ENCODE peak calls at places on chromosomes 16 and 17, in four cellular contexts. One of them, this sample, is unnamed.

GRCh38 chr17:29256735-29257466 is 10.2 kb downstream of the CRYBA1 start:
- DNase-seq in tibial artery: no peak
- DNase-seq in stomach: no peak
- DNase-seq in testis: no peak
- DNase-seq in this sample: no peak

GRCh38 chr17:63399856-63400255 is 46.2 kb downstream of the CYB561 start:
- DNase-seq in tibial artery: peak; percentile 43
- DNase-seq in stomach: peak; percentile 40
- DNase-seq in testis: peak; percentile 76
- DNase-seq in this sample: no peak

GRCh38 chr16:56732366-56732765 is 2.4 kb downstream of the NUP93 start:
- DNase-seq in tibial artery: no peak
- DNase-seq in testis: no peak
- DNase-seq in stomach: no peak
- DNase-seq in this sample: no peak

GRCh38 chr16:84087461-84088151 is 29.1 kb downstream of the MBTPS1 start:
- DNase-seq in tibial artery: no peak
- DNase-seq in stomach: no peak
- DNase-seq in testis: no peak
- DNase-seq in this sample: no peak

GRCh38 chr17:27653572-27653971 is 22.6 kb downstream of the LGALS9 start:
- DNase-seq in tibial artery: no peak
- DNase-seq in stomach: no peak
- DNase-seq in testis: no peak
- DNase-seq in this sample: no peak

GRCh38 chr17:37388266-37388665 is 12.5 kb downstream of the C17orf78 start:
- DNase-seq in testis: no peak
- DNase-seq in tibial artery: no peak
- DNase-seq in stomach: no peak
- DNase-seq in this sample: no peak

GRCh38 chr17:7014995-7015586 is 2.7 kb downstream of the RNASEK start:
- DNase-seq in tibial artery: no peak
- DNase-seq in testis: no peak
- DNase-seq in stomach: no peak
- DNase-seq in this sample: no peak

GRCh38 chr16:58501242-58502131 is 1.5 kb downstream of the NDRG4 start:
- DNase-seq in tibial artery: no peak
- DNase-seq in stomach: peak; percentile 51
- DNase-seq in testis: peak; percentile 74
- DNase-seq in this sample: peak; percentile 89

GRCh38 chr16:68368602-68368944 is 57.8 kb downstream of the PRMT7 start:
- DNase-seq in tibial artery: no peak
- DNase-seq in stomach: no peak
- DNase-seq in testis: no peak
- DNase-seq in this sample: peak; percentile 24

GRCh38 chr16:85570735-85571562 is 42.2 kb upstream of the GSE1 start:
- DNase-seq in testis: peak; percentile 75
- DNase-seq in stomach: peak; percentile 49
- DNase-seq in tibial artery: peak; percentile 68
- DNase-seq in this sample: no peak

GRCh38 chr17:82281076-82281475 is 7.6 kb upstream of the CSNK1D start:
- DNase-seq in testis: no peak
- DNase-seq in stomach: no peak
- DNase-seq in tibial artery: no peak
- DNase-seq in this sample: no peak

GRCh38 chr16:20799599-20799998 is 6.7 kb downstream of the ERI2 start:
- DNase-seq in tibial artery: no peak
- DNase-seq in stomach: no peak
- DNase-seq in testis: no peak
- DNase-seq in this sample: no peak

GRCh38 chr16:53911506-53911905 is 207.6 kb downstream of the FTO start:
- DNase-seq in tibial artery: no peak
- DNase-seq in testis: no peak
- DNase-seq in stomach: no peak
- DNase-seq in this sample: no peak

GRCh38 chr17:32929288-32929574 is 1.3 kb downstream of the TMEM98 start:
- DNase-seq in testis: peak; percentile 30
- DNase-seq in tibial artery: no peak
- DNase-seq in stomach: no peak
- DNase-seq in this sample: no peak

GRCh38 chr16:9946022-9946720 is 236.1 kb downstream of the GRIN2A start:
- DNase-seq in testis: no peak
- DNase-seq in stomach: no peak
- DNase-seq in tibial artery: no peak
- DNase-seq in this sample: no peak

GRCh38 chr17:15744091-15744676 is 12.1 kb downstream of the TBC1D26 start:
- DNase-seq in tibial artery: no peak
- DNase-seq in stomach: no peak
- DNase-seq in testis: no peak
- DNase-seq in this sample: no peak

GRCh38 chr16:27756206-27756970 is 206.4 kb downstream of the KATNIP start:
- DNase-seq in stomach: no peak
- DNase-seq in testis: no peak
- DNase-seq in tibial artery: no peak
- DNase-seq in this sample: no peak

GRCh38 chr17:57375770-57376181 is 119.5 kb downstream of the MSI2 start:
- DNase-seq in stomach: no peak
- DNase-seq in tibial artery: no peak
- DNase-seq in testis: no peak
- DNase-seq in this sample: no peak

GRCh38 chr16:81716478-81717210 is 62.4 kb upstream of the PLCG2 start:
- DNase-seq in tibial artery: no peak
- DNase-seq in testis: no peak
- DNase-seq in stomach: no peak
- DNase-seq in this sample: no peak

GRCh38 chr17:51046527-51047384 is 73.9 kb downstream of the SPAG9 start:
- DNase-seq in stomach: no peak
- DNase-seq in testis: peak; percentile 91
- DNase-seq in tibial artery: peak; percentile 31
- DNase-seq in this sample: peak; percentile 40

GRCh38 chr16:85165781-85166180 is 53.5 kb upstream of the CIBAR2 start:
- DNase-seq in stomach: no peak
- DNase-seq in testis: no peak
- DNase-seq in tibial artery: no peak
- DNase-seq in this sample: no peak

GRCh38 chr16:5971106-5971505 is 873.5 kb upstream of the EEF2KMT start:
- DNase-seq in stomach: no peak
- DNase-seq in tibial artery: no peak
- DNase-seq in testis: no peak
- DNase-seq in this sample: no peak

GRCh38 chr16:57253410-57253927 is 8.4 kb downstream of the ARL2BP start:
- DNase-seq in stomach: peak; percentile 13
- DNase-seq in tibial artery: no peak
- DNase-seq in testis: no peak
- DNase-seq in this sample: no peak

GRCh38 chr16:53456625-53457024 is 22.4 kb downstream of the RBL2 start:
- DNase-seq in stomach: no peak
- DNase-seq in tibial artery: no peak
- DNase-seq in testis: no peak
- DNase-seq in this sample: no peak

GRCh38 chr17:44608732-44609435 is 47.4 kb upstream of the MEIOC start:
- DNase-seq in testis: no peak
- DNase-seq in tibial artery: no peak
- DNase-seq in stomach: no peak
- DNase-seq in this sample: no peak

GRCh38 chr16:11966173-11966572 is 1.2 kb downstream of the TNFRSF17 start:
- DNase-seq in testis: no peak
- DNase-seq in stomach: no peak
- DNase-seq in tibial artery: no peak
- DNase-seq in this sample: no peak

GRCh38 chr17:46943511-46944393 is 20.8 kb downstream of the GOSR2 start:
- DNase-seq in testis: peak; percentile 62
- DNase-seq in stomach: no peak
- DNase-seq in tibial artery: no peak
- DNase-seq in this sample: no peak

GRCh38 chr17:39230361-39230760 is 4.6 kb upstream of the STAC2 start:
- DNase-seq in stomach: no peak
- DNase-seq in tibial artery: no peak
- DNase-seq in testis: no peak
- DNase-seq in this sample: no peak

GRCh38 chr16:84700518-84701277 is 898 bp downstream of the USP10 start:
- DNase-seq in tibial artery: no peak
- DNase-seq in testis: peak; percentile 24
- DNase-seq in stomach: no peak
- DNase-seq in this sample: no peak

GRCh38 chr16:82845076-82845475 is 218.3 kb downstream of the CDH13 start:
- DNase-seq in tibial artery: no peak
- DNase-seq in testis: no peak
- DNase-seq in stomach: no peak
- DNase-seq in this sample: no peak

GRCh38 chr16:89352091-89352681 is 134.7 kb downstream of the ZNF778 start:
- DNase-seq in testis: no peak
- DNase-seq in stomach: no peak
- DNase-seq in tibial artery: no peak
- DNase-seq in this sample: no peak
- H3K4me1 ChIP-seq in testis: peaks cover 13% of the 10 kb centered on the region
- H3K4me1 ChIP-seq in stomach: peaks cover 58% of the 10 kb centered on the region
- H3K4me1 ChIP-seq in tibial artery: no peaks in the 10 kb centered on the region
- H3K4me1 ChIP-seq in this sample: peaks cover 27% of the 10 kb centered on the region

DNA sequence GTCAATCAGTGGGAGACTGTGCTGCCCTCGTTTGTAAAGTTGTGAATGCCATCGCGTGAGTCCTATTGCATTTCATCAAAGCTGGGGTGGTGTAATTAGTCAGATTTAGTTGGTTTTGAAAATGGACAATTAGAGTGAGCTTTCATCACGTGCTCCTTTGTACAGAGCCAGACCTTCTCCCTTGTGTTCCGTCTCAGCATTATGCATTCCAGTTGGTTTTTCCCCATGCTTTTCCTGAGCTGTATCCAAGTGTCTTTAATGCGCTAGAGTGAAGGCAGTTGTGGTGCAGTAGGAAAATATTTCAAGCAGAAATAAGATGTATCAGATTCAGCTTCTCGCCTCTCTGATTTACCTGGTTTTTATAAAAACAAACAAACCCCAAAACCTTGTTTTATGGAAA is 10.5 kb downstream of the SEC14L1 start:
- DNase-seq in tibial artery: no peak
- DNase-seq in stomach: no peak
- DNase-seq in testis: no peak
- DNase-seq in this sample: no peak
- H3K4me1 ChIP-seq in tibial artery: no peaks in the 10 kb centered on the region
- H3K4me1 ChIP-seq in stomach: peaks cover 96% of the 10 kb centered on the region
- H3K4me1 ChIP-seq in testis: peaks cover 70% of the 10 kb centered on the region
- H3K4me1 ChIP-seq in this sample: peaks cover 13% of the 10 kb centered on the region

GRCh38 chr16:17282247-17282646 is 188.5 kb downstream of the XYLT1 start:
- DNase-seq in tibial artery: no peak
- DNase-seq in stomach: no peak
- DNase-seq in testis: no peak
- DNase-seq in this sample: no peak
- H3K4me1 ChIP-seq in tibial artery: no peaks in the 10 kb centered on the region
- H3K4me1 ChIP-seq in stomach: peaks cover 19% of the 10 kb centered on the region
- H3K4me1 ChIP-seq in testis: no peaks in the 10 kb centered on the region
- H3K4me1 ChIP-seq in this sample: peaks cover 17% of the 10 kb centered on the region

DNA sequence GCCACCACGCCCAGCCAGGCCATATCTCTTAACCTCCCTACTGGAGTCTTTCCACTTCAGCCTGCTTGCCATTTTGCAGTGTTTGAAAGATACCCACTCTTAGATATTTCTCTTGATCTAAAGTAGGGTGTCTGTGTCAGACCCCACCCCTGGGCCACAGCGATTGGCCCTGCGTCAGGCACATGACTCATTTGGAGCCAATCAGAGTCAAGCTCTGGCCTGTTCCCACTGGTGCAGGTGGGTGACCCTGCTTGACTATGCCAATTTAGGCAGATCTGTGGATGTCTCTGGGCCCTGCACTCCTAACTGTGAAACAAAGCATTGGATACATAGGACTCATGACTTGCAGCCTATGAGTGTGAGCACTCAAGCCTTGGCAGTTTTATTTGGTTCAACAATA is 27.6 kb downstream of the FOXL1 start:
- DNase-seq in stomach: no peak
- DNase-seq in testis: peak; percentile 50
- DNase-seq in tibial artery: no peak
- DNase-seq in this sample: no peak
- H3K4me1 ChIP-seq in stomach: no peaks in the 10 kb centered on the region
- H3K4me1 ChIP-seq in testis: no peaks in the 10 kb centered on the region
- H3K4me1 ChIP-seq in tibial artery: peaks cover 4% of the 10 kb centered on the region
- H3K4me1 ChIP-seq in this sample: no peaks in the 10 kb centered on the region

DNA sequence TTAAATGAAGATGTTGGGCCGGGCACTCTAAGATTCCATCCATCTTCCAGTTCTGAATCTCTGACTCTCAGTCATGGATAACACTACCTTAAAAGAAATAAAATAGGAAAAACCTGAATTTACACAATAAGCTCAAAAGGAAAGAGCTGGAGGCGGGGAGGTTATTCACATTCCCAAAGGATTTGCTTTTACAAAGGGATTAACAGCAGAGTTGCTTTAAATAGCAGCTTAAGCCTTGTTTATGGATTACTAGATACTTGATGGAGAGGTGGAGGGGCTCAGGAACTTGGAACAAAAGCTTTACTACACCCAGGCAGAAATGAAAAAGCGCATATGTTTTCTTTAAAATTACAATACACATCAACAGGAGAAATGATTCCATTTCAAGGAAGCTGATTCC is 84.5 kb downstream of the XYLT1 start:
- DNase-seq in testis: no peak
- DNase-seq in tibial artery: no peak
- DNase-seq in stomach: no peak
- DNase-seq in this sample: no peak
- H3K4me1 ChIP-seq in testis: no peaks in the 10 kb centered on the region
- H3K4me1 ChIP-seq in tibial artery: no peaks in the 10 kb centered on the region
- H3K4me1 ChIP-seq in stomach: peaks cover 45% of the 10 kb centered on the region
- H3K4me1 ChIP-seq in this sample: peaks cover 6% of the 10 kb centered on the region

GRCh38 chr16:69804283-69804682 is 42.2 kb downstream of the WWP2 start:
- DNase-seq in tibial artery: no peak
- DNase-seq in testis: no peak
- DNase-seq in stomach: no peak
- DNase-seq in this sample: no peak
- H3K4me1 ChIP-seq in tibial artery: no peaks in the 10 kb centered on the region
- H3K4me1 ChIP-seq in testis: no peaks in the 10 kb centered on the region
- H3K4me1 ChIP-seq in stomach: no peaks in the 10 kb centered on the region
- H3K4me1 ChIP-seq in this sample: no peaks in the 10 kb centered on the region

GRCh38 chr17:64618848-64619247 is 43.3 kb downstream of the SMURF2 start:
- DNase-seq in testis: no peak
- DNase-seq in stomach: no peak
- DNase-seq in tibial artery: no peak
- DNase-seq in this sample: no peak
- H3K4me1 ChIP-seq in testis: peaks cover 6% of the 10 kb centered on the region
- H3K4me1 ChIP-seq in stomach: peaks cover 87% of the 10 kb centered on the region
- H3K4me1 ChIP-seq in tibial artery: no peaks in the 10 kb centered on the region
- H3K4me1 ChIP-seq in this sample: no peaks in the 10 kb centered on the region

GRCh38 chr17:79360196-79360595 is 250.7 kb downstream of the RBFOX3 start:
- DNase-seq in stomach: no peak
- DNase-seq in testis: no peak
- DNase-seq in tibial artery: no peak
- DNase-seq in this sample: no peak
- H3K4me1 ChIP-seq in stomach: no peaks in the 10 kb centered on the region
- H3K4me1 ChIP-seq in testis: peaks cover 3% of the 10 kb centered on the region
- H3K4me1 ChIP-seq in tibial artery: no peaks in the 10 kb centered on the region
- H3K4me1 ChIP-seq in this sample: no peaks in the 10 kb centered on the region